ENCODE peak calls at places on chromosomes 1 and 21, in eight cellular contexts. F is EH, V is AML-193, C is T1000, L is T-cell, U is frontal cortex, Z is left ventricle myocardium inferior, M is iPS-NIHi11. I is an unnamed sample.

GRCh38 chr1:49541096-49541752 is 482.5 kb downstream of the AGBL4 start:
- DNase-seq in F (no peak), Z (no peak), M (no peak), C (no peak), L (no peak), U (no peak), V (no peak), I (no peak)

GRCh38 chr1:152869808-152870419 is 8.2 kb upstream of the SMCP start:
- DNase-seq in Z (no peak), C (no peak), M (peak; percentile 77), F (peak; percentile 72), L (no peak), V (peak; percentile 5), U (peak; percentile 23), I (no peak)

GRCh38 chr1:189616893-189617292 is 860.8 kb downstream of the BRINP3 start:
- DNase-seq in U (no peak), V (no peak), C (peak; percentile 41), Z (no peak), F (no peak), M (no peak), L (no peak), I (no peak)

GRCh38 chr1:205273551-205273982 is 45.8 kb downstream of the TMCC2 start:
- DNase-seq in C (peak; percentile 77), V (peak; percentile 56), Z (peak; percentile 83), L (peak; percentile 69), M (peak; percentile 95), F (peak; percentile 81), U (peak; percentile 79), I (peak; percentile 97)

GRCh38 chr1:29706936-29707335 is 470.6 kb downstream of the PTPRU start:
- DNase-seq in F (peak; percentile 69), Z (no peak), U (no peak), L (no peak), M (peak; percentile 94), V (no peak), C (no peak), I (peak; percentile 61)

GRCh38 chr21:39388038-39388810 is 39.3 kb upstream of the HMGN1 start:
- DNase-seq in U (peak; percentile 78), Z (peak; percentile 93), C (peak; percentile 72), M (peak; percentile 96), V (peak; percentile 72), F (peak; percentile 81), L (peak; percentile 68), I (peak; percentile 83)

GRCh38 chr1:33273402-33273801 is 17.1 kb downstream of the ZNF362 start:
- DNase-seq in F (no peak), V (no peak), U (no peak), L (no peak), M (no peak), C (no peak), Z (no peak), I (no peak)

GRCh38 chr1:91948501-91949355 is 473 bp upstream of the BRDT start:
- DNase-seq in M (no peak), L (peak; percentile 11), Z (no peak), F (no peak), U (no peak), V (no peak), C (no peak), I (no peak)

GRCh38 chr1:205943245-205943644 is at the start of gene SLC26A9:
- DNase-seq in F (no peak), C (no peak), L (no peak), U (no peak), Z (no peak), V (no peak), M (no peak), I (no peak)

GRCh38 chr1:162676087-162676486 is 43.8 kb downstream of the DDR2 start:
- DNase-seq in Z (no peak), L (no peak), M (no peak), C (no peak), V (no peak), U (no peak), F (peak; percentile 81), I (no peak)

GRCh38 chr1:70072239-70072751 is 133.1 kb downstream of the LRRC40 start:
- DNase-seq in C (no peak), F (peak; percentile 66), L (no peak), V (peak; percentile 17), Z (no peak), U (no peak), M (no peak), I (no peak)

GRCh38 chr1:233025156-233025555 is 74.7 kb downstream of the NTPCR start:
- DNase-seq in C (no peak), M (peak; percentile 81), V (peak; percentile 42), U (no peak), Z (peak; percentile 36), F (peak; percentile 24), L (no peak), I (peak; percentile 39)

GRCh38 chr1:96080925-96081324 is 640.7 kb upstream of the PTBP2 start:
- DNase-seq in M (peak; percentile 26), U (no peak), V (no peak), F (no peak), C (no peak), L (no peak), Z (no peak), I (peak; percentile 16)

GRCh38 chr1:35379317-35380000 is 111.0 kb downstream of the ZMYM4 start:
- DNase-seq in Z (no peak), F (no peak), L (no peak), V (no peak), M (no peak), U (no peak), C (no peak), I (no peak)

GRCh38 chr1:156704930-156705320 is 458 bp downstream of the CRABP2 start:
- DNase-seq in U (no peak), C (peak; percentile 40), V (no peak), Z (peak; percentile 29), L (no peak), F (peak; percentile 74), M (no peak), I (no peak)

GRCh38 chr1:115239148-115239820 is 98.8 kb downstream of the NGF start:
- DNase-seq in L (no peak), V (no peak), C (no peak), Z (no peak), F (peak; percentile 100), M (no peak), U (no peak), I (no peak)

GRCh38 chr21:43603641-43604504 is 55.4 kb downstream of the HSF2BP start:
- DNase-seq in C (no peak), Z (no peak), U (no peak), V (no peak), M (no peak), L (no peak), F (peak; percentile 63), I (no peak)

GRCh38 chr1:45297604-45298356 is 28.9 kb upstream of the HPDL start:
- DNase-seq in F (no peak), V (no peak), L (no peak), C (no peak), M (no peak), Z (no peak), U (no peak), I (no peak)

I was measured in D721Med.